ENCODE peak calls at places on chromosomes 2 and 18, in ten cellular contexts. One of them, this sample, is unnamed. For H3K4me1, the result is how much of the 10 kb centered on the place peaks cover.

GRCh38 chr2:20609349-20609994 is 41.4 kb downstream of the HS1BP3 start:
- DNase-seq in stomach: no peak
- DNase-seq in GM23338: no peak
- DNase-seq in sigmoid colon: peak
- DNase-seq in prostate gland: no peak
- DNase-seq in breast epithelium: no peak
- DNase-seq in spleen: no peak
- DNase-seq in esophagus muscularis mucosa: no peak
- DNase-seq in HCT116: no peak
- DNase-seq in SK-N-SH: no peak
- DNase-seq in this sample: peak

GRCh38 chr2:222982010-222982908 is 69.7 kb upstream of the KCNE4 start:
- DNase-seq in stomach: peak
- DNase-seq in GM23338: peak
- DNase-seq in sigmoid colon: peak
- DNase-seq in prostate gland: no peak
- DNase-seq in breast epithelium: no peak
- DNase-seq in spleen: no peak
- DNase-seq in esophagus muscularis mucosa: peak
- DNase-seq in HCT116: peak
- DNase-seq in SK-N-SH: peak
- DNase-seq in this sample: peak

GRCh38 chr2:28745225-28745624 is 6.4 kb upstream of the PPP1CB start:
- DNase-seq in stomach: no peak
- DNase-seq in GM23338: no peak
- DNase-seq in sigmoid colon: no peak
- DNase-seq in prostate gland: no peak
- DNase-seq in breast epithelium: no peak
- DNase-seq in spleen: no peak
- DNase-seq in esophagus muscularis mucosa: no peak
- DNase-seq in HCT116: no peak
- DNase-seq in SK-N-SH: no peak
- DNase-seq in this sample: no peak

GRCh38 chr2:109382236-109382930 is 231.4 kb downstream of the SEPTIN10 start:
- DNase-seq in stomach: peak
- DNase-seq in GM23338: no peak
- DNase-seq in sigmoid colon: peak
- DNase-seq in prostate gland: no peak
- DNase-seq in breast epithelium: no peak
- DNase-seq in spleen: peak
- DNase-seq in esophagus muscularis mucosa: no peak
- DNase-seq in HCT116: no peak
- DNase-seq in SK-N-SH: no peak
- DNase-seq in this sample: no peak

GRCh38 chr2:168915433-168916328 is 14.6 kb downstream of the G6PC2 start:
- DNase-seq in stomach: no peak
- DNase-seq in GM23338: no peak
- DNase-seq in sigmoid colon: no peak
- DNase-seq in prostate gland: no peak
- DNase-seq in breast epithelium: no peak
- DNase-seq in spleen: no peak
- DNase-seq in esophagus muscularis mucosa: no peak
- DNase-seq in HCT116: no peak
- DNase-seq in SK-N-SH: no peak
- DNase-seq in this sample: no peak

GRCh38 chr2:85768713-85769112 is 14.9 kb downstream of the ATOH8 start:
- DNase-seq in stomach: peak
- DNase-seq in GM23338: peak
- DNase-seq in sigmoid colon: peak
- DNase-seq in prostate gland: peak
- DNase-seq in breast epithelium: no peak
- DNase-seq in spleen: no peak
- DNase-seq in esophagus muscularis mucosa: no peak
- DNase-seq in HCT116: no peak
- DNase-seq in SK-N-SH: peak
- DNase-seq in this sample: peak

GRCh38 chr2:219466816-219467735 is 31.6 kb upstream of the GMPPA start:
- DNase-seq in stomach: no peak
- DNase-seq in GM23338: no peak
- DNase-seq in sigmoid colon: no peak
- DNase-seq in prostate gland: no peak
- DNase-seq in breast epithelium: no peak
- DNase-seq in spleen: no peak
- DNase-seq in esophagus muscularis mucosa: no peak
- DNase-seq in HCT116: no peak
- DNase-seq in SK-N-SH: no peak
- DNase-seq in this sample: no peak

GRCh38 chr2:203688798-203689197 is 17.6 kb upstream of the CD28 start:
- DNase-seq in stomach: no peak
- DNase-seq in GM23338: peak
- DNase-seq in sigmoid colon: no peak
- DNase-seq in prostate gland: no peak
- DNase-seq in breast epithelium: no peak
- DNase-seq in spleen: no peak
- DNase-seq in esophagus muscularis mucosa: no peak
- DNase-seq in HCT116: no peak
- DNase-seq in SK-N-SH: no peak
- DNase-seq in this sample: peak

GRCh38 chr18:33578371-33579146 is 540 bp downstream of the ASXL3 start:
- DNase-seq in stomach: peak
- DNase-seq in GM23338: peak
- DNase-seq in sigmoid colon: peak
- DNase-seq in prostate gland: peak
- DNase-seq in breast epithelium: no peak
- DNase-seq in spleen: peak
- DNase-seq in esophagus muscularis mucosa: no peak
- DNase-seq in HCT116: no peak
- DNase-seq in SK-N-SH: no peak
- DNase-seq in this sample: peak

GRCh38 chr18:75204262-75204977 is 4.5 kb downstream of the PTGR3 start:
- DNase-seq in stomach: no peak
- DNase-seq in GM23338: peak
- DNase-seq in sigmoid colon: no peak
- DNase-seq in prostate gland: no peak
- DNase-seq in breast epithelium: no peak
- DNase-seq in spleen: no peak
- DNase-seq in esophagus muscularis mucosa: peak
- DNase-seq in HCT116: no peak
- DNase-seq in SK-N-SH: peak
- DNase-seq in this sample: peak

GRCh38 chr2:57460875-57461274 is 585.7 kb upstream of the VRK2 start:
- DNase-seq in stomach: no peak
- DNase-seq in GM23338: no peak
- DNase-seq in sigmoid colon: no peak
- DNase-seq in prostate gland: no peak
- DNase-seq in breast epithelium: no peak
- DNase-seq in spleen: no peak
- DNase-seq in esophagus muscularis mucosa: no peak
- DNase-seq in HCT116: no peak
- DNase-seq in SK-N-SH: no peak
- DNase-seq in this sample: no peak
- TF ChIP-seq POLR2AphosphoS5 in stomach: no peak
- TF ChIP-seq POLR2AphosphoS5 in GM23338: no peak
- TF ChIP-seq POLR2AphosphoS5 in sigmoid colon: no peak
- TF ChIP-seq POLR2AphosphoS5 in prostate gland: no peak
- TF ChIP-seq POLR2AphosphoS5 in breast epithelium: no peak
- TF ChIP-seq POLR2AphosphoS5 in spleen: no peak
- TF ChIP-seq POLR2AphosphoS5 in esophagus muscularis mucosa: no peak
- TF ChIP-seq POLR2AphosphoS5 in HCT116: no peak
- TF ChIP-seq POLR2AphosphoS5 in SK-N-SH: no peak
- TF ChIP-seq POLR2AphosphoS5 in this sample: no peak

GRCh38 chr2:39405364-39405763 is 31.7 kb downstream of the MAP4K3 start:
- DNase-seq in stomach: no peak
- DNase-seq in GM23338: no peak
- DNase-seq in sigmoid colon: no peak
- DNase-seq in prostate gland: no peak
- DNase-seq in breast epithelium: no peak
- DNase-seq in spleen: no peak
- DNase-seq in esophagus muscularis mucosa: no peak
- DNase-seq in HCT116: no peak
- DNase-seq in SK-N-SH: no peak
- DNase-seq in this sample: no peak

GRCh38 chr2:39407516-39408296 is 29.4 kb downstream of the MAP4K3 start:
- DNase-seq in stomach: no peak
- DNase-seq in GM23338: no peak
- DNase-seq in sigmoid colon: no peak
- DNase-seq in prostate gland: no peak
- DNase-seq in breast epithelium: no peak
- DNase-seq in spleen: no peak
- DNase-seq in esophagus muscularis mucosa: no peak
- DNase-seq in HCT116: no peak
- DNase-seq in SK-N-SH: no peak
- DNase-seq in this sample: no peak

GRCh38 chr2:39409697-39410389 is 27.2 kb downstream of the MAP4K3 start:
- DNase-seq in stomach: no peak
- DNase-seq in GM23338: no peak
- DNase-seq in sigmoid colon: no peak
- DNase-seq in prostate gland: no peak
- DNase-seq in breast epithelium: no peak
- DNase-seq in spleen: no peak
- DNase-seq in esophagus muscularis mucosa: no peak
- DNase-seq in HCT116: no peak
- DNase-seq in SK-N-SH: no peak
- DNase-seq in this sample: no peak

GRCh38 chr2:39411186-39411944 is 25.7 kb downstream of the MAP4K3 start:
- DNase-seq in stomach: no peak
- DNase-seq in GM23338: no peak
- DNase-seq in sigmoid colon: no peak
- DNase-seq in prostate gland: no peak
- DNase-seq in breast epithelium: no peak
- DNase-seq in spleen: no peak
- DNase-seq in esophagus muscularis mucosa: no peak
- DNase-seq in HCT116: peak
- DNase-seq in SK-N-SH: no peak
- DNase-seq in this sample: no peak

GRCh38 chr2:39408351-39409136 is 28.5 kb downstream of the MAP4K3 start:
- DNase-seq in stomach: no peak
- DNase-seq in GM23338: no peak
- DNase-seq in sigmoid colon: no peak
- DNase-seq in prostate gland: no peak
- DNase-seq in breast epithelium: no peak
- DNase-seq in spleen: no peak
- DNase-seq in esophagus muscularis mucosa: no peak
- DNase-seq in HCT116: no peak
- DNase-seq in SK-N-SH: no peak
- DNase-seq in this sample: no peak
- H3K4me1 ChIP-seq in stomach: under half
- H3K4me1 ChIP-seq in GM23338: half or more
- H3K4me1 ChIP-seq in sigmoid colon: half or more
- H3K4me1 ChIP-seq in prostate gland: under half
- H3K4me1 ChIP-seq in breast epithelium: under half
- H3K4me1 ChIP-seq in spleen: under half
- H3K4me1 ChIP-seq in esophagus muscularis mucosa: half or more
- H3K4me1 ChIP-seq in HCT116: under half
- H3K4me1 ChIP-seq in SK-N-SH: under half
- H3K4me1 ChIP-seq in this sample: half or more

GRCh38 chr2:190979906-190980629 is 33.9 kb downstream of the STAT1 start:
- DNase-seq in stomach: peak
- DNase-seq in GM23338: no peak
- DNase-seq in sigmoid colon: peak
- DNase-seq in prostate gland: peak
- DNase-seq in breast epithelium: peak
- DNase-seq in spleen: peak
- DNase-seq in esophagus muscularis mucosa: no peak
- DNase-seq in HCT116: no peak
- DNase-seq in SK-N-SH: peak
- DNase-seq in this sample: peak

GRCh38 chr2:190980630-190981214 is 33.2 kb downstream of the STAT1 start:
- DNase-seq in stomach: no peak
- DNase-seq in GM23338: no peak
- DNase-seq in sigmoid colon: no peak
- DNase-seq in prostate gland: no peak
- DNase-seq in breast epithelium: no peak
- DNase-seq in spleen: no peak
- DNase-seq in esophagus muscularis mucosa: no peak
- DNase-seq in HCT116: no peak
- DNase-seq in SK-N-SH: no peak
- DNase-seq in this sample: no peak

GRCh38 chr2:190976521-190976920 is 37.5 kb downstream of the STAT1 start:
- DNase-seq in stomach: no peak
- DNase-seq in GM23338: no peak
- DNase-seq in sigmoid colon: no peak
- DNase-seq in prostate gland: no peak
- DNase-seq in breast epithelium: no peak
- DNase-seq in spleen: no peak
- DNase-seq in esophagus muscularis mucosa: no peak
- DNase-seq in HCT116: no peak
- DNase-seq in SK-N-SH: no peak
- DNase-seq in this sample: no peak

GRCh38 chr2:190977505-190977904 is 36.5 kb downstream of the STAT1 start:
- DNase-seq in stomach: no peak
- DNase-seq in GM23338: no peak
- DNase-seq in sigmoid colon: no peak
- DNase-seq in prostate gland: no peak
- DNase-seq in breast epithelium: no peak
- DNase-seq in spleen: no peak
- DNase-seq in esophagus muscularis mucosa: no peak
- DNase-seq in HCT116: no peak
- DNase-seq in SK-N-SH: no peak
- DNase-seq in this sample: no peak

GRCh38 chr2:190978389-190979053 is 35.5 kb downstream of the STAT1 start:
- DNase-seq in stomach: no peak
- DNase-seq in GM23338: no peak
- DNase-seq in sigmoid colon: no peak
- DNase-seq in prostate gland: no peak
- DNase-seq in breast epithelium: no peak
- DNase-seq in spleen: no peak
- DNase-seq in esophagus muscularis mucosa: no peak
- DNase-seq in HCT116: no peak
- DNase-seq in SK-N-SH: no peak
- DNase-seq in this sample: no peak
- TF ChIP-seq POLR2AphosphoS5 in stomach: no peak
- TF ChIP-seq POLR2AphosphoS5 in GM23338: no peak
- TF ChIP-seq POLR2AphosphoS5 in sigmoid colon: no peak
- TF ChIP-seq POLR2AphosphoS5 in prostate gland: no peak
- TF ChIP-seq POLR2AphosphoS5 in breast epithelium: no peak
- TF ChIP-seq POLR2AphosphoS5 in spleen: peak
- TF ChIP-seq POLR2AphosphoS5 in esophagus muscularis mucosa: no peak
- TF ChIP-seq POLR2AphosphoS5 in HCT116: no peak
- TF ChIP-seq POLR2AphosphoS5 in SK-N-SH: peak
- TF ChIP-seq POLR2AphosphoS5 in this sample: no peak

DNA sequence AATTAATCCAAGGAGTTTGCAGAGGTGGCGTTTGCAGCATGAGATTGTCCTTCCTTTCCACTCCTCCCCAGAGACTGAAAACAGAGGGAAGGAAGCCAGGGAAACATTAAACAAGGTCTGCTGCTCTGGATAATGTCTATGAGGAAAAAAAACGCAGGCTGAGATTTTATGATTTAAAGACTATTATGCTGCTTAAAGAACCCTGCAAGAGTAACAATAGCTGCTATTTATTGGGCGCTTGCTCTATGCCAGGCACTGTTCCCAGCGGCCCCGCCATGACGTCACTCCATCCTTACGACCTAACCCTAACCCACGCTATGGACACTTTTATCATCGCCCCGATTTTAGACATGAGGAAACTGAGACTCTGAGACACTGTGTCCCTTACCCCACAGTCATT is 222.4 kb downstream of the BCL2 start:
- DNase-seq in stomach: no peak
- DNase-seq in GM23338: no peak
- DNase-seq in sigmoid colon: peak
- DNase-seq in prostate gland: no peak
- DNase-seq in breast epithelium: no peak
- DNase-seq in spleen: no peak
- DNase-seq in esophagus muscularis mucosa: peak
- DNase-seq in HCT116: no peak
- DNase-seq in SK-N-SH: no peak
- DNase-seq in this sample: no peak
- H3K4me1 ChIP-seq in stomach: under half
- H3K4me1 ChIP-seq in GM23338: under half
- H3K4me1 ChIP-seq in sigmoid colon: under half
- H3K4me1 ChIP-seq in prostate gland: under half
- H3K4me1 ChIP-seq in breast epithelium: under half
- H3K4me1 ChIP-seq in spleen: under half
- H3K4me1 ChIP-seq in esophagus muscularis mucosa: under half
- H3K4me1 ChIP-seq in HCT116: under half
- H3K4me1 ChIP-seq in SK-N-SH: under half
- H3K4me1 ChIP-seq in this sample: under half

This sample was measured in transverse colon.